ENCODE peak calls at places on chromosomes 7 and 10, in seven cellular contexts. Q is uterus, U is cardiac fibroblast, Z is heart left ventricle, M is kidney epithelial cell, O is A673, H is cardiac muscle cell. P is an unnamed sample.

GRCh38 chr7:7639421-7639820 is 1.1 kb upstream of the UMAD1 start:
- DNase-seq in Z (no peak), Q (no peak), O (no peak), H (no peak), U (no peak), M (no peak), P (no peak)

GRCh38 chr7:69801729-69802688 is 203.7 kb downstream of the AUTS2 start:
- DNase-seq in Z (no peak), M (no peak), O (no peak), U (no peak), H (no peak), Q (no peak), P (no peak)

GRCh38 chr10:44294726-44295412 is 90.0 kb downstream of the CXCL12 start:
- DNase-seq in U (peak; percentile 41), O (no peak), Z (no peak), M (no peak), H (no peak), Q (no peak), P (no peak)

GRCh38 chr10:11489591-11489990 is 121.9 kb downstream of the USP6NL start:
- DNase-seq in Z (no peak), M (no peak), O (no peak), U (peak; percentile 10), H (no peak), Q (no peak), P (no peak)

GRCh38 chr7:70325509-70326101 is 727.3 kb downstream of the AUTS2 start:
- DNase-seq in M (peak; percentile 34), Z (no peak), H (no peak), O (peak; percentile 23), U (no peak), Q (peak; percentile 14), P (peak; percentile 42)

GRCh38 chr7:27148776-27149641 is 1.4 kb upstream of the HOXA6 start:
- DNase-seq in Q (no peak), Z (no peak), M (no peak), H (no peak), O (no peak), U (no peak), P (no peak)

GRCh38 chr7:130366561-130366960 is 13.7 kb upstream of the CPA1 start:
- DNase-seq in M (no peak), U (peak; percentile 16), Q (no peak), O (no peak), H (no peak), Z (no peak), P (no peak)

GRCh38 chr10:70135046-70135445 is 2.4 kb upstream of the AIFM2 start:
- DNase-seq in Z (no peak), M (no peak), Q (peak; percentile 3), H (no peak), U (no peak), O (no peak), P (no peak)

GRCh38 chr10:77508076-77508475 is 129.5 kb downstream of the KCNMA1 start:
- DNase-seq in M (no peak), Q (no peak), H (no peak), U (no peak), O (no peak), Z (no peak), P (no peak)

GRCh38 chr7:91050677-91051076 is 213.6 kb upstream of the FZD1 start:
- DNase-seq in Q (no peak), U (peak; percentile 23), M (no peak), H (no peak), O (no peak), Z (no peak), P (no peak)

GRCh38 chr10:96843823-96844222 is 11.7 kb downstream of the LCOR start:
- DNase-seq in M (no peak), U (no peak), Q (no peak), H (no peak), O (no peak), Z (no peak), P (no peak)

GRCh38 chr7:50404392-50404791 is 45.8 kb downstream of the FIGNL1 start:
- DNase-seq in U (no peak), O (no peak), M (no peak), Q (no peak), H (peak; percentile 9), Z (no peak), P (no peak)

GRCh38 chr10:23341004-23341403 is 3.6 kb downstream of the C10orf67 start:
- DNase-seq in U (no peak), H (no peak), Z (no peak), O (peak; percentile 81), M (peak; percentile 80), Q (no peak), P (no peak)

GRCh38 chr10:13717936-13718772 is 131.4 kb downstream of the PRPF18 start:
- DNase-seq in H (no peak), Q (peak; percentile 55), O (peak; percentile 75), M (peak; percentile 91), Z (peak; percentile 77), U (peak; percentile 88), P (peak; percentile 30)

GRCh38 chr10:116757246-116757645 is 14.9 kb upstream of the HSPA12A start:
- DNase-seq in O (no peak), Q (no peak), H (peak; percentile 77), Z (no peak), U (no peak), M (no peak), P (no peak)

GRCh38 chr10:33487014-33487776 is 152.7 kb upstream of the NRP1 start:
- DNase-seq in Z (no peak), Q (no peak), U (peak; percentile 33), M (no peak), O (peak; percentile 4), H (no peak), P (no peak)

GRCh38 chr10:110241407-110241806 is 34.0 kb downstream of the MXI1 start:
- DNase-seq in Q (no peak), M (no peak), H (no peak), U (no peak), O (no peak), Z (no peak), P (no peak)

GRCh38 chr7:4841007-4841784 is 20.6 kb downstream of the PAPOLB start:
- DNase-seq in Q (no peak), Z (no peak), U (no peak), O (no peak), H (no peak), M (no peak), P (no peak)

GRCh38 chr7:118169146-118169545 is 14.8 kb upstream of the LSM8 start:
- DNase-seq in H (no peak), M (no peak), Q (no peak), U (peak; percentile 24), O (no peak), Z (no peak), P (no peak)
- TF ChIP-seq CTCF in H (peak; percentile 5), M (no peak), Q (no peak), U (no peak), O (peak; percentile 23), Z (no peak), P (no peak)

GRCh38 chr10:10211409-10211808 is 806.3 kb upstream of the CELF2 start:
- DNase-seq in Q (no peak), U (no peak), O (no peak), H (no peak), M (no peak), Z (no peak), P (no peak)

GRCh38 chr10:10209152-10209551 is 808.5 kb upstream of the CELF2 start:
- DNase-seq in M (peak; percentile 41), Q (peak; percentile 51), U (peak; percentile 58), H (peak; percentile 35), Z (no peak), O (no peak), P (peak; percentile 28)

GRCh38 chr10:10204415-10204814 is 813.3 kb upstream of the CELF2 start:
- DNase-seq in O (no peak), Z (no peak), U (no peak), H (no peak), Q (no peak), M (no peak), P (no peak)

GRCh38 chr10:10208156-10208555 is 809.5 kb upstream of the CELF2 start:
- DNase-seq in O (no peak), Q (no peak), Z (no peak), H (no peak), M (no peak), U (no peak), P (no peak)

DNA sequence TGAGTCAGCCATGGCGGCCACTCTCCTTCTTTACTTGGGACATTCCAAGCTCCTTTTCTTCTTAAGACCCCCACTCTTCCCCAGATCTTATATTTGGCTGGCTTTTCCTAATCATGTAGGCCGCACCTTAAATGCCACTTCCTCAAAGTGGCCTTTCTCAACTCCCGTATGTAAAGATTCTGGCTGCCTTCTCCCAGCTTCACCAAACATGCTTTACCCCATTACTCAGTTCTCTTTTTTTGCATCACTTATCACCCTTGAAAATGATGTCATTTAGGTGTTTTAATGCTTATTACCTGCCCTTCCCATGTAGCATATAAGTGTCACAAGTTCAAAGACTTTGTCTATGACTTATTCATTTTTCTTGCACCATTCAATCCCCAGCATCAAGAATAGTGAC is 810.1 kb upstream of the CELF2 start:
- DNase-seq in Z (no peak), U (no peak), M (no peak), O (no peak), H (no peak), Q (no peak), P (no peak)
- TF ChIP-seq CTCF in Z (no peak), U (no peak), M (no peak), O (no peak), H (no peak), Q (no peak), P (no peak)

DNA sequence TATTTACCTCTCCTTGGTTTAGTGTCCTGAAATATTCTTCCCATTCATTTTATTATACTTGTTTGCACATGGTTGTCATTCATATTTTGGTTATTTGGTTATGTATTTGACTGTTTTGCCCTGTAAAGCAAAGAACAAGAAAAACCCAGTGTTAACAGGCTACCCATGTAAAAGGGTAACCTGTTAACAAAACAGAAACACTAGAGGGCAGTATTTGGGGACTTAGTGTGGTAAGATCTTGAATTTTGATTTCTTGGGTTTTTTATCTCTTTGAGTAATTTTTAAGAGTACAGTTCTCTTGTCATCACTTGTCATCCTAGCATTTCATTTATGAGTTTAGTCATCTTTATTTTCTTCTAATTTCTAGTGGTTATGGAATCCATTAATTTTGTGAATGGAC is 51.3 kb downstream of the POLL start:
- DNase-seq in Z (no peak), O (peak; percentile 63), M (no peak), H (peak; percentile 47), Q (no peak), U (peak; percentile 53), P (no peak)
- TF ChIP-seq CTCF in Z (peak; percentile 40), O (peak; percentile 76), M (peak; percentile 45), H (peak; percentile 49), Q (no peak), U (peak; percentile 47), P (peak; percentile 72)

DNA sequence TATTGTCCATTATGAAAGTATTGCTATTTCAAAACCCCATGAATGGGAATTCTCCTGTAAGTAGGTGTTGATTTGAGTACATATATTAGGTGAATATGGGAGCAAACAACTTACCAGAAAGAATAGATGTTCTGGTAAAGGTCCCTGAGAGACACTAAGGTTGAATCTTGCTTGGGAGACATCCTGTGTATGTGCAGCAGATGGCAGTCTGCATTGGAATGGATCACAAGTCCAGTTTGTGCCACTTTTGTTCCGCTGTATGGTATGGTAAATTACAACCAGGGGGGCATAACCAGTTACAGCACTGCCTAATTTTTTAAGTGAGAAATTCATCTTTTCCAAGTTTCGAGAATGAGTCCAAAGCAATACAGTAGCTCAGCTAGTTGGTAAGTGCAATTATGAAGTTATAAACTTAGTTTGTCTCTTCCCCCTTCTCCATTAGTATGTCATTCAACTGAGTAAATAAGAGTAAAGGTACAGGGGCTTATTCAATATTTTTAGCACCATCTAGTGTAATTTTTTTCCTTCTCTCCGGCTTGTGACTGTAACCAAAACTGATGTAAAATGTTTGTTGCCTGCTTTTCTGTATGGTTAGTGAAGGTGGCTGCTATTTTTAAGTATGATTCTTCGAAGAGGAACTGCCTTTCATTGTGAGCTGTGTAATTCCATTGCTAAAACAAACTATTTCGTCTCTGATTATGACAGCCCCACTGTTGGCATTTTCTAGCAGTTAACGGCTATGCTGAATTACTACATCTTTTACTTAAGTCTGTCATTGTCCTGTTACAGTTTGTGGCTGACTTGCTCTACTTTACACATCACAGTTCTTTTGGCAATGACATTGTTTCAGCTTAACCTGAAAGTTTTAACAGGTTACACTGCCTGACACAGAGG is 2.8 kb downstream of the MCU start:
- DNase-seq in Q (no peak), U (peak; percentile 68), M (no peak), H (peak; percentile 34), O (peak; percentile 43), Z (peak; percentile 16), P (no peak)
- TF ChIP-seq CTCF in Q (peak; percentile 62), U (peak; percentile 46), M (peak; percentile 57), H (peak; percentile 48), O (peak; percentile 48), Z (peak; percentile 42), P (no peak)